ENCODE peak calls at places on chromosomes 7 and 10, in seven cellular contexts. R is activated T-cell treated with anti-CD3 and anti-CD28 coated beads for 48 hours, C is mesothelial cell of epicardium, U is left lung, M is hippocampal formation, Z is cardiac muscle cell, X is COLO829. B is an unnamed sample.

GRCh38 chr10:49371967-49372366 is 23.9 kb downstream of the DRGX start:
- DNase-seq in C (no peak), U (no peak), M (no peak), R (no peak), X (no peak), Z (no peak), B (no peak)

GRCh38 chr10:119370972-119371703 is 163.8 kb downstream of the GRK5 start:
- DNase-seq in Z (peak; percentile 88), X (peak; percentile 37), C (no peak), U (no peak), M (no peak), R (no peak), B (no peak)

GRCh38 chr7:92788559-92789183 is 47.7 kb downstream of the CDK6 start:
- DNase-seq in C (no peak), U (no peak), M (no peak), Z (no peak), R (no peak), X (no peak), B (no peak)

GRCh38 chr7:134014935-134015334 is 112.2 kb upstream of the LRGUK start:
- DNase-seq in U (no peak), M (no peak), Z (no peak), C (no peak), X (no peak), R (no peak), B (no peak)

GRCh38 chr10:95359466-95359865 is 68.7 kb upstream of the PDLIM1 start:
- DNase-seq in X (no peak), R (no peak), U (no peak), Z (no peak), C (no peak), M (no peak), B (no peak)

GRCh38 chr7:156473476-156474240 is 166.9 kb upstream of the RNF32 start:
- DNase-seq in R (peak; percentile 9), M (peak; percentile 3), Z (peak; percentile 14), C (no peak), U (no peak), X (peak; percentile 15), B (peak; percentile 54)

GRCh38 chr10:99630439-99630838 is 10.2 kb upstream of the SLC25A28 start:
- DNase-seq in C (no peak), Z (peak; percentile 79), U (no peak), X (peak; percentile 19), R (no peak), M (no peak), B (no peak)

GRCh38 chr10:95963202-95963991 is 55.6 kb downstream of the CC2D2B start:
- DNase-seq in X (no peak), M (no peak), C (no peak), R (no peak), U (no peak), Z (no peak), B (no peak)

GRCh38 chr10:15725603-15726002 is 5.9 kb upstream of the ITGA8 start:
- DNase-seq in X (peak; percentile 61), R (no peak), Z (peak; percentile 77), C (no peak), M (no peak), U (no peak), B (no peak)